ENCODE peak calls at places on chromosomes 13 and 19, in eight cellular contexts. Z, Y, M, I, F, W, N and J are unnamed samples.

GRCh38 chr19:19421326-19421725 is 15.9 kb downstream of the GATAD2A start:
- DNase-seq in M (no peak), N (no peak), F (no peak), W (no peak), Z (no peak), Y (no peak), I (no peak), J (no peak)

GRCh38 chr13:46679369-46680180 is 117.4 kb downstream of the ESD start:
- DNase-seq in F (no peak), Z (no peak), Y (no peak), N (no peak), M (no peak), W (peak), I (no peak), J (no peak)

GRCh38 chr13:72004975-72005374 is 138.0 kb upstream of the DACH1 start:
- DNase-seq in M (no peak), N (no peak), Z (no peak), W (peak), F (no peak), Y (no peak), I (no peak), J (no peak)

GRCh38 chr13:114143806-114144605 is 11.6 kb upstream of the RASA3 start:
- DNase-seq in W (no peak), I (peak), M (no peak), N (peak), Y (no peak), F (no peak), Z (no peak), J (no peak)

GRCh38 chr19:50264483-50265186 is 61.2 kb downstream of the MYH14 start:
- DNase-seq in Y (no peak), N (no peak), W (no peak), Z (no peak), M (no peak), F (no peak), I (no peak), J (no peak)

GRCh38 chr19:51549533-51550324 is 18.3 kb upstream of the SIGLEC6 start:
- DNase-seq in F (no peak), I (no peak), Z (no peak), Y (no peak), N (no peak), M (no peak), W (no peak), J (no peak)

GRCh38 chr13:92097337-92097903 is 699.0 kb downstream of the GPC5 start:
- DNase-seq in W (peak), I (no peak), N (no peak), M (no peak), Z (no peak), Y (no peak), F (no peak), J (no peak)

GRCh38 chr19:57406516-57407123 is 4.3 kb upstream of the ZNF17 start:
- DNase-seq in F (peak), N (peak), M (peak), Y (peak), I (peak), W (peak), Z (no peak), J (peak)

GRCh38 chr19:48194041-48194871 is 23.8 kb downstream of the ZSWIM9 start:
- DNase-seq in Z (no peak), I (no peak), W (no peak), N (peak), Y (no peak), M (no peak), F (no peak), J (no peak)

GRCh38 chr13:43805071-43805468 is 18.3 kb upstream of the ENOX1 start:
- DNase-seq in M (peak), I (no peak), Z (no peak), N (no peak), Y (peak), F (peak), W (peak), J (peak)

GRCh38 chr13:21826214-21827015 is 155.5 kb downstream of the FGF9 start:
- DNase-seq in I (no peak), W (no peak), F (no peak), M (no peak), Z (no peak), N (no peak), Y (no peak), J (no peak)

GRCh38 chr19:1616396-1616795 is 11.1 kb upstream of the UQCR11 start:
- DNase-seq in Z (no peak), N (no peak), I (no peak), M (peak), W (peak), F (no peak), Y (no peak), J (no peak)

GRCh38 chr19:56712609-56713008 is 41.1 kb upstream of the ZNF835 start:
- DNase-seq in I (no peak), M (no peak), Y (no peak), N (no peak), F (no peak), W (no peak), Z (no peak), J (no peak)

GRCh38 chr13:60230593-60230992 is 66.9 kb upstream of the DIAPH3 start:
- DNase-seq in F (no peak), M (no peak), Y (no peak), Z (no peak), N (peak), I (no peak), W (peak), J (no peak)

GRCh38 chr13:90534617-90535340 is 812.7 kb upstream of the MIR17HG start:
- DNase-seq in N (no peak), I (no peak), W (no peak), Z (no peak), M (no peak), Y (no peak), F (no peak), J (no peak)

GRCh38 chr13:108760129-108760528 is 130.7 kb downstream of the MYO16 start:
- DNase-seq in Z (no peak), F (no peak), I (no peak), M (no peak), W (no peak), N (no peak), Y (no peak), J (no peak)

GRCh38 chr13:41061914-41062837 is 867 bp downstream of the WBP4 start:
- DNase-seq in I (no peak), M (no peak), W (peak), Z (no peak), N (peak), Y (no peak), F (no peak), J (peak)

GRCh38 chr19:5321851-5322681 is 18.5 kb downstream of the PTPRS start:
- DNase-seq in M (no peak), Y (no peak), N (peak), F (no peak), I (no peak), Z (no peak), W (no peak), J (no peak)

GRCh38 chr19:30671622-30672051 is 299.5 kb downstream of the ZNF536 start:
- DNase-seq in N (no peak), F (no peak), M (peak), Y (no peak), W (no peak), I (no peak), Z (no peak), J (no peak)

GRCh38 chr19:8342684-8343482 is at the start of gene KANK3:
- DNase-seq in M (peak), F (peak), I (peak), N (peak), Z (peak), Y (peak), W (peak), J (peak)

GRCh38 chr19:28737021-28737525 is 475.9 kb downstream of the UQCRFS1 start:
- DNase-seq in Z (no peak), N (peak), I (peak), Y (no peak), M (no peak), F (peak), W (peak), J (peak)

GRCh38 chr13:26604784-26605183 is 47.3 kb downstream of the WASF3 start:
- DNase-seq in W (no peak), Z (no peak), M (peak), N (no peak), Y (no peak), F (no peak), I (no peak), J (no peak)

GRCh38 chr19:4911786-4912672 is 2.7 kb downstream of the UHRF1 start:
- DNase-seq in I (peak), F (peak), Y (peak), Z (no peak), W (peak), M (peak), N (peak), J (peak)

GRCh38 chr13:99902657-99903056 is 68.9 kb downstream of the ZIC5 start:
- DNase-seq in Y (no peak), F (no peak), N (no peak), M (no peak), W (no peak), I (no peak), Z (no peak), J (no peak)

GRCh38 chr19:10142701-10143375 is 23.1 kb upstream of the EIF3G start:
- DNase-seq in F (no peak), Y (no peak), Z (no peak), M (no peak), N (no peak), I (no peak), W (no peak), J (no peak)

GRCh38 chr19:35220315-35220921 is 8.1 kb downstream of the FAM187B start:
- DNase-seq in I (no peak), Z (no peak), F (no peak), W (no peak), Y (no peak), N (peak), M (peak), J (no peak)

GRCh38 chr13:32134241-32134801 is 102.7 kb downstream of the FRY start:
- DNase-seq in Y (no peak), Z (no peak), W (peak), N (no peak), I (no peak), M (no peak), F (no peak), J (no peak)

GRCh38 chr19:1250374-1251232 is 2.2 kb downstream of the MIDN start:
- DNase-seq in N (peak), W (peak), M (peak), Z (no peak), Y (no peak), I (peak), F (no peak), J (no peak)

GRCh38 chr13:29081036-29081435 is 260.9 kb downstream of the MTUS2 start:
- DNase-seq in N (no peak), I (no peak), W (no peak), F (no peak), Z (no peak), M (no peak), Y (no peak), J (no peak)

GRCh38 chr13:21902709-21903098 is 231.8 kb downstream of the FGF9 start:
- DNase-seq in Z (no peak), F (no peak), Y (no peak), N (no peak), W (no peak), M (no peak), I (no peak), J (no peak)

GRCh38 chr13:19952850-19953249 is 5.7 kb upstream of the ZMYM2 start:
- DNase-seq in F (no peak), I (no peak), M (no peak), W (no peak), Z (no peak), Y (no peak), N (no peak), J (no peak)

GRCh38 chr13:22372261-22372660 is 701.4 kb downstream of the FGF9 start:
- DNase-seq in M (no peak), Y (no peak), N (no peak), I (no peak), W (no peak), Z (no peak), F (no peak), J (no peak)

GRCh38 chr19:37114001-37114400 is 35.8 kb downstream of the ZNF420 start:
- DNase-seq in M (no peak), W (no peak), F (no peak), I (no peak), N (no peak), Y (no peak), Z (no peak), J (no peak)

GRCh38 chr19:45333609-45334303 is 6.8 kb upstream of the KLC3 start:
- DNase-seq in M (no peak), W (no peak), F (no peak), N (no peak), I (no peak), Z (no peak), Y (no peak), J (no peak)
- TF ChIP-seq CTCF in M (no peak), W (no peak), F (no peak), N (no peak), I (no peak), Z (no peak), Y (no peak), J (no peak)

GRCh38 chr19:40303765-40304164 is 18.6 kb upstream of the AKT2 start:
- DNase-seq in I (peak), N (no peak), F (no peak), Y (no peak), W (no peak), Z (no peak), M (no peak), J (no peak)

GRCh38 chr19:40309666-40310065 is 24.5 kb upstream of the AKT2 start:
- DNase-seq in F (no peak), M (no peak), N (no peak), Y (no peak), Z (no peak), I (no peak), W (no peak), J (no peak)

GRCh38 chr19:40304306-40304705 is 19.2 kb upstream of the AKT2 start:
- DNase-seq in Y (no peak), M (no peak), Z (no peak), F (no peak), N (no peak), I (no peak), W (no peak), J (no peak)

GRCh38 chr19:40302224-40303011 is 17.3 kb upstream of the AKT2 start:
- DNase-seq in Y (no peak), W (no peak), Z (no peak), N (no peak), F (no peak), M (no peak), I (no peak), J (peak)

DNA sequence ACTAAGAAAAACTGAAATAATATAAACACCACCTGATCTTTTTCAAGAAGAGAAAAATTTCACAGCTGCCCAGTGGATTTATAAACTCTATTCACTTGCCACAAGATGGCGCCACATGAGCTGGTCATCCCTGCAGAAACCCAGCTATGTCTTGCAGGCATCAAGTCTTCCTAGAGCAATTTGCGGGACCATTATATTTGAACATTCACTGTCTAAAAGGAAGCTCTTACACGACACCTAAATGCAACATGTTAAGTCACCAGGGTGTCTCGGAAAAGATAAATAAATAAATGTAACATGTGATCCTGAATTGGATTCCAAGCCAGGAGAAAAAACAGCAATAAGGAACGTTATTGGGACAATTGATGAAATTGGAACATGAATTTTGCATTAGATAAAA is 20.3 kb upstream of the AKT2 start:
- DNase-seq in M (peak), Y (peak), I (peak), F (peak), N (peak), Z (peak), W (peak), J (peak)
- H3K27ac ChIP-seq in M (no peak), Y (no peak), I (no peak), F (no peak), N (no peak), Z (no peak), W (no peak), J (no peak)

GRCh38 chr13:48504606-48505369 is 28.1 kb downstream of the RCBTB2 start:
- DNase-seq in Y (no peak), Z (no peak), W (no peak), M (no peak), I (no peak), N (no peak), F (no peak), J (no peak)
- TF ChIP-seq CTCF in Y (no peak), Z (no peak), W (no peak), M (no peak), I (no peak), N (no peak), F (no peak), J (no peak)

DNA sequence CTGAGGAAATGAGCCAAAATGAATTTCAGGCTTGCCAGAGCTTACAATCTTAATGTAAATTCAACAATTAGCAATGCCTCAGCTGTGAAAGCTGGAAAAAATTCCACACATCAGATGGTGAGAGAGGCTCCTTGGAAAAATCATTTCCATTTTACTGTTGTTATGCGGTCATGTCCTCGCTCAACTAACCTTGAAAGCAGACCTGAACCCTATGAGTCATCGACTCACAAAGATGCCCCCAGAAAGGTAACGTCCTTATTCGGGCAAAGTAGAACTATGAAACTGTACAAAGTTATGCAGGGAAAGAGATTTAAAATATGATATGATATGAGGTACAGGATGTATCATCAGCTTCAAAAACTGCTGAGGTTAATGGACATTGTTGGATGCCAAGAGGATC is 324.4 kb upstream of the NBEA start:
- DNase-seq in Y (no peak), N (no peak), Z (no peak), W (peak), I (no peak), M (no peak), F (no peak), J (no peak)
- H3K27ac ChIP-seq in Y (no peak), N (no peak), Z (no peak), W (no peak), I (no peak), M (no peak), F (no peak), J (no peak)

DNA sequence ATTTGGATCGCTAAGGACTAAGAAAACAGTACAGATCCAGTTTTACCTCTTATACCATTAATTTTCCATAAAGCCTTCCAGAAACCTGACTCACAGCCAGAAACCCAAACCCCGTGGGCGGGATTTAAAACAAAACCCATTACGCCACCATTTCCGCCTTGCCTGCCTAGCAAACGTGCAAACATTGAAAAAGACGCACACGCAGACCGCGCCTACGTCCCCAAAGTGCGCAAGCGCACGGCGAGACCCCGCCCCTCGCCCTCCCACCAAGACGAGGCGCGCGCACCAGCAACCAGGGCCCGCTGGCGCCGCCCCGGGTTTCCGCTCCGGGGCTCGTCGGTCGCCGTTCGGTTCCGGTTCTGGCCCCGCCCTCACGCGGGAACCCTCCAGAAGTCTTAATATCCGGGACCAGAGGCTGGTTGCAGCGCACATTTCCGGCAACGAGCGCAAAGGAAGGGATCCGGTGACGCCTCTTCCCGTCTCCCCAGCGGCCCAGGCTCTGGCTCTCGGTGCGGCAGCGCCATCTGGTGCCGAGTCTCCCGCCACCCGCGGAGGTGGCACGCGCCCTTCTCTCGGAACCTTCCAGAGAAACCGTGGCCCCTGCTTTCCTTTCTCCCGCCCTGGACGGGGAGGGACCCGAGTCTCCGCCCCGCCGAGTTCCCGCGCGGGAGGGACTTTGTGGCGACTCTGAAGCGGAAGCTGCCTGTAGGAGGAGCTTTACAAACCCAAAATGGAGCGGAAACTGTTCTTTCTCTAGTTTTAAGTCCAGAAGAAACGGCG is 256.9 kb upstream of the STARD13 start:
- DNase-seq in W (peak), F (peak), Y (peak), M (peak), I (peak), N (peak), Z (peak), J (peak)
- TF ChIP-seq CTCF in W (peak), F (peak), Y (peak), M (peak), I (peak), N (peak), Z (peak), J (peak)

GRCh38 chr13:51420681-51421476 is 32.0 kb downstream of the INTS6 start:
- DNase-seq in M (no peak), I (no peak), Z (no peak), Y (no peak), W (no peak), N (no peak), F (no peak), J (no peak)

GRCh38 chr13:51422484-51422883 is 30.4 kb downstream of the INTS6 start:
- DNase-seq in N (no peak), M (no peak), F (no peak), I (no peak), Z (no peak), Y (no peak), W (no peak), J (no peak)

GRCh38 chr13:51417716-51418115 is 35.1 kb downstream of the INTS6 start:
- DNase-seq in Z (no peak), F (no peak), I (no peak), W (no peak), M (no peak), Y (no peak), N (no peak), J (no peak)

GRCh38 chr13:51416107-51416506 is 36.7 kb downstream of the INTS6 start:
- DNase-seq in I (no peak), N (no peak), M (no peak), W (no peak), F (no peak), Z (no peak), Y (no peak), J (no peak)

DNA sequence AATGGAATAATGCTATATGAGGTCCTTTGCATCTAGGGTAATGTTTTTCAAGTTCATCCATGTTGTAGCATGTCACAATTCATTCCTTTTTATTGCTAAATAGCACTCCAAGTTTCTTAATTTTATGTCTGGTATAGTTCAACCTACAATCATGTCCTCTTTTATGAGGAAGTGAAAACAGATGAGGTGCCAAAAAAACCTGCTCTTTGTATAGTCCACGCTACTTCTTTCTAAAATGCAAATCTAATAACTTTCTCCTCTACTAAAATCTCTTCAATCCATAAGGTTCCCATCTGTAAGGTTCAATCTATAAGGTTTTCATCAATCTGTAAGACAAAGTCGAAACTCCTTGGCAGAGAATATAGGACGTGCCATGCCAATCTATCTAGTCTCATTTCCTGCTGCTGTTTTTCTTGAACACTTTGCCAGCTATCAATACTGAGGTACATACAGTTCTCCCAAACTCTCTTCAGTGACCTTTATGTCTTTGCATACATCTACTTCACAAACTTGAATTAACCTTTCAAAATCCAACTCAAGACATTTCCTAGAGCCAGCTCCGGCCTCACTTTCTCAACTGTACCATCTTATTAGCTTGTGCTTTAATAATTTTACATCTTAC is 33.7 kb downstream of the INTS6 start:
- DNase-seq in Y (no peak), I (no peak), F (no peak), Z (no peak), W (no peak), N (no peak), M (no peak), J (no peak)
- H3K27ac ChIP-seq in Y (no peak), I (no peak), F (no peak), Z (no peak), W (no peak), N (peak), M (no peak), J (no peak)